ENCODE peak calls at places on chromosome 4, in four cellular contexts. K is HL-60, Q is HCT116, W is SK-N-SH. S is an unnamed sample.
A peak's percentile ranks its signal among the peaks of the same experiment; 100 is the strongest.

GRCh38 chr4:147829401-147830101 is 97.7 kb downstream of the ARHGAP10 start:
- DNase-seq in W (no peak), Q (no peak), K (no peak), S (no peak)

GRCh38 chr4:65311120-65311519 is 359.2 kb downstream of the EPHA5 start:
- DNase-seq in W (no peak), Q (no peak), K (no peak), S (no peak)

GRCh38 chr4:109977854-109978501 is 65.3 kb downstream of the EGF start:
- DNase-seq in K (no peak), W (peak; percentile 21), Q (peak; percentile 27), S (no peak)

GRCh38 chr4:188076169-188076568 is 33.2 kb downstream of the TRIML2 start:
- DNase-seq in K (no peak), Q (no peak), W (no peak), S (no peak)

GRCh38 chr4:106109929-106110328 is 206.1 kb downstream of the TBCK start:
- DNase-seq in K (no peak), Q (no peak), W (no peak), S (no peak)

GRCh38 chr4:147733614-147734344 is 1.9 kb downstream of the ARHGAP10 start:
- DNase-seq in W (peak; percentile 24), Q (no peak), K (no peak), S (no peak)

GRCh38 chr4:158484173-158484885 is 37.4 kb upstream of the RXFP1 start:
- DNase-seq in K (no peak), W (no peak), Q (no peak), S (no peak)

GRCh38 chr4:16875487-16875886 is 23.0 kb downstream of the LDB2 start:
- DNase-seq in W (no peak), K (no peak), Q (no peak), S (no peak)

GRCh38 chr4:170004656-170005250 is 21.4 kb downstream of the MFAP3L start:
- DNase-seq in Q (no peak), K (no peak), W (no peak), S (no peak)

GRCh38 chr4:168656055-168656660 is 159.3 kb downstream of the PALLD start:
- DNase-seq in W (no peak), K (no peak), Q (no peak), S (no peak)

GRCh38 chr4:27112587-27112986 is 251.9 kb downstream of the STIM2 start:
- DNase-seq in K (no peak), Q (no peak), W (no peak), S (no peak)

GRCh38 chr4:181939199-181939945 is 303.8 kb upstream of the TENM3 start:
- DNase-seq in W (no peak), K (no peak), Q (no peak), S (no peak)

GRCh38 chr4:42627887-42628646 is 28.8 kb downstream of the ATP8A1 start:
- DNase-seq in Q (no peak), W (no peak), K (no peak), S (no peak)

GRCh38 chr4:155392486-155393184 is 15.9 kb upstream of the MAP9 start:
- DNase-seq in Q (peak; percentile 61), K (no peak), W (no peak), S (peak; percentile 39)

GRCh38 chr4:90598741-90599140 is 471.5 kb downstream of the CCSER1 start:
- DNase-seq in K (no peak), W (no peak), Q (no peak), S (no peak)

GRCh38 chr4:157994863-157995262 is 178.0 kb downstream of the GASK1B start:
- DNase-seq in W (no peak), Q (no peak), K (no peak), S (no peak)

GRCh38 chr4:47855350-47855749 is 17.5 kb upstream of the CORIN start:
- DNase-seq in W (no peak), K (no peak), Q (no peak), S (no peak)

GRCh38 chr4:54961357-54961975 is 163.9 kb downstream of the KDR start:
- DNase-seq in K (peak; percentile 14), Q (peak; percentile 21), W (peak; percentile 42), S (peak; percentile 2)

GRCh38 chr4:27714073-27714472 is 853.4 kb downstream of the STIM2 start:
- DNase-seq in Q (no peak), K (no peak), W (no peak), S (no peak)

GRCh38 chr4:55399581-55399980 is 3.8 kb downstream of the TMEM165 start:
- DNase-seq in W (no peak), K (no peak), Q (no peak), S (no peak)

DNA sequence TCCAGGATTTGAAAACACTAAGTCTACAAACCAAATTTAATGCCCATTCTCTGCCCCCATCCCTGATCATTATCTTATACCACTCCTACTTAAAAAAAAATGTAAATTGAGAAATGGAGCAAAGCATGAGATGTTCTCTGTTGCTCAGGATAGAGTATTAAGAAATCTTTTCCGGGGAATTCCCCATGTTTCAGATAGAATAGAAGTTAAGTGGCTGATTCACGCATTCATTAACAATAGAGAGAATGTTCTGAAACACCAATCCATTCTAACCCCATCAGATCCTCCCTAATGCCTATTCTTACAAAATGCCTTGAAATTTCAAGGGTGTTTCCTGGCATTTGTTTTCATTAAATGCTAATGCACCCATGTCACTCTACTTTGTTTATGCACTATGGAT is 101.1 kb downstream of the AREG start:
- DNase-seq in W (no peak), Q (no peak), K (no peak), S (no peak)
- TF ChIP-seq REST in W (no peak), Q (no peak), K (no peak), S (no peak)

GRCh38 chr4:95415346-95415771 is 133.4 kb downstream of the UNC5C start:
- DNase-seq in Q (no peak), W (no peak), K (no peak), S (no peak)

GRCh38 chr4:95409750-95410149 is 139.0 kb downstream of the UNC5C start:
- DNase-seq in W (no peak), Q (no peak), K (no peak), S (no peak)

GRCh38 chr4:95409127-95409526 is 139.6 kb downstream of the UNC5C start:
- DNase-seq in W (no peak), K (no peak), Q (no peak), S (no peak)

DNA sequence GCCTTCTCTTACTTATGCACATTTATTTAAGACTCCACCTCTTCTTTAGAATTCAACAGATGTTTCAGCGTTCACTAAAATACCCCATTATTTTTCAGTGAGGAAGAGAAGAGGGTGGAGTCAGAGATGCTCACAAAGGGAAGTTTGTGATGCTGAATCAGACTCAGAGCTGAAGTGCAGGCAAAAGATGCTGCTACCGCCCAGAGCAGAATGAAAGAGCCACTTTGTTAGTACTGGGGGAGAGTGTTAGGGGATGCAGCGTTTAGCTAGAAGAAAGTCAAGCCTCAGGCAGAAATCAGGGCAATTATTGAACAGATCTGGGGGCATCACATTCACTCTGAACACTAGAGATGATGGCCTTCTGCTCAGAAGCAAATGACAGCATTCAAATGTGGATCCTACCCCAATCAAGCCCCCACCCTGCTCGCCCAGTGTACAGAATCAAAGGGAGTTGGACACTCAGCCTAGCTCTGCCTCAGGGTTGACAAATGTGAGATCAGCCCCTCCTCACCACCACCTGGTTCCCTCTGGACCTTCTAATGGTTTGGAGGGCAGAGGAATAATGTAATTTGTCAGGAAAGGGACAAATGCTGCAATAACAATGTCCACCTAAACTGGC is 138.3 kb downstream of the UNC5C start:
- DNase-seq in Q (no peak), K (no peak), W (no peak), S (no peak)
- H3K4me3 ChIP-seq in Q (no peak overlapping the region), K (no peak overlapping the region), W (no peak overlapping the region), S (no peak overlapping the region)

GRCh38 chr4:128831526-128832252 is 22.2 kb downstream of the JADE1 start:
- DNase-seq in K (no peak), Q (no peak), W (peak; percentile 32), S (no peak)
- TF ChIP-seq REST in K (no peak), Q (no peak), W (no peak), S (no peak)

DNA sequence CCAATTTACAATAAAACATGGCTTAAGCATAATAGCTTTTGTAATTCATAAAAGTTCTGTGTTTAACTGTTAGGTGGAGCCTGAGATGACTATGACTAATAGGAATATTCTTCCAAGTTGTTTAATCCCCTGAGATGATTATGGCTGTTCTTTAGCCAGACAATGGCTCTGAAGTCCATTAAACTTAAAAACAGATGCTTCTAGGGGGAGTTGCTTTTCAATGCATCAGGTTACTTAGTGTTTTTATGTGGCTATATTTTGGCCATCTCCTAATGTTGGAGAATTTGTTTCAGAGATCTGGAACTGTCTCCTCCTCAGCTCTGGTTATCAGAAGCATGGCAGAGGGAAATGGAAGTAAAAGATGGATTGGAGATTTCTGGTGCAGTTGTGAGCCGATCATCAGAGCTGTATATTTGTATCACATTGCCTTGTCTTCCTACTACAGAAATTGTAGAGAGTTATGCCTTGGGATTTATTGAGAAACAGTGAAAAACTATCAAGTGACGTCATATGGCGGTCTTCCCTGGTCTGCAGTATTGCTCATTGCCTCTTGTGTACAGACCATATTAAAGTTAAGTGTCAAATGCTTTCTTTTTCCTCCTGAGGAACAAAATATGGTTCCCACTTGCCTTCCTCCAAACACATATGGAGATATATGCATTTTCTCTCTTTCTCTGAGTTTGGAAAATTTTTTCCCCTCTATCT is 29.7 kb downstream of the SGMS2 start:
- DNase-seq in Q (no peak), W (no peak), K (no peak), S (no peak)
- H3K4me3 ChIP-seq in Q (peak overlapping the region; percentile 32), W (no peak overlapping the region), K (no peak overlapping the region), S (no peak overlapping the region)

DNA sequence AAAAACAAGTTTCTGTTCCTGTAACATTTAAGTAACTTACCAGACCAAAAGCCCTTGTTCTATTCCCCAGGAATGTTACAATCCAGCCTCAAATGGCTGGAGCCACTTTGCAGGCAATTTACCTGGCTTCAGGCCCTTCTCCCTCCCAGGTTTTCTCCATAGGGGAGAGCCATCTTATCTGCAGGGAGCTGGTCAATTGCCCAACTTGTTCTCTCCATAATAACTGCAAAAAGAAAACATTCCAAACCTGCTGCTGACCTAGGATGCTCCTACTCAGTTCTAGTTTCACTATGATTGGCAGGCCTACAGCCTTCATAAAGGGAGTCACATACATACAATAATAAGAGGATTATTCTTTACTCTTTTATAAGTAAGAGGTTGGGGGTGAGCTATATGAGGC is 670.7 kb downstream of the PCDH7 start:
- DNase-seq in Q (no peak), K (no peak), W (no peak), S (no peak)
- TF ChIP-seq REST in Q (no peak), K (no peak), W (no peak), S (no peak)

GRCh38 chr4:95398217-95398616 is 150.6 kb downstream of the UNC5C start:
- DNase-seq in W (no peak), Q (no peak), K (no peak), S (no peak)
- H3K4me3 ChIP-seq in W (no peak overlapping the region), Q (no peak overlapping the region), K (no peak overlapping the region), S (no peak overlapping the region)

GRCh38 chr4:149161247-149161646 is 654.4 kb downstream of the IQCM start:
- DNase-seq in Q (no peak), K (no peak), W (no peak), S (no peak)

GRCh38 chr4:149164282-149164681 is 651.4 kb downstream of the IQCM start:
- DNase-seq in W (no peak), K (no peak), Q (no peak), S (no peak)

GRCh38 chr4:149160370-149160769 is 655.3 kb downstream of the IQCM start:
- DNase-seq in W (no peak), K (no peak), Q (no peak), S (no peak)

DNA sequence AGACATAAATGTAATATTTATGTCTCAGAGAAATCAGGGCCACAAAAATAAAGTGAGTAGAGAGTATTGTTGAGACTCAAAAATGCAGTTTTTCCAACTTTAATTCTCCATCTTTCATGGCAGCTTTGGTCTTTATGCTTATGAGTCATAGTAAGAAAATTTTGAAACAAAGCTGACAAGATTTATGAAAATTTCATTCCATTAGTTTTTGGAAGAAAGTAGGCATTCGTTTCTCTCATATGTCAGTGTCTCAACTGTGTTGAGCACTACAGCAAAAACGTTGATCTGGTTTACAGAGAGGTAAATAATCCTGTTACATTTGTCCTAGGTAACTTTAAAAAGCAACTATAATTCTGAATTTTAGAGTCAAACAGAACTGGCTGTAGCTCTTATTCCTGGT is 656.8 kb downstream of the IQCM start:
- DNase-seq in K (no peak), W (no peak), Q (no peak), S (no peak)
- TF ChIP-seq REST in K (no peak), W (no peak), Q (no peak), S (no peak)

S was measured in Panc1.